ENCODE peak calls at places on chromosome 13, in five cellular contexts. B is cardiac muscle cell; A is activated CD4-positive, alpha-beta T cell treated with anti-CD3 and anti-CD28 coated beads, Interleukin-2, amount 10 ng/mL, durations not matched to agents 7 days and 5 days; Z is activated T-helper 1 cell treated with Interleukin-2 at 50 U/mL for 16 hours; F is amygdala. N is an unnamed sample.

GRCh38 chr13:49635599-49636433 is 7.5 kb downstream of the ARL11 start:
- DNase-seq in B (peak), A (peak), Z (no peak), F (no peak), N (no peak)

GRCh38 chr13:98839826-98840769 is 87.6 kb upstream of the SLC15A1 start:
- DNase-seq in B (peak), A (peak), Z (no peak), F (peak), N (peak)

GRCh38 chr13:62280590-62280989 is 864.9 kb upstream of the PCDH20 start:
- DNase-seq in B (no peak), A (no peak), Z (no peak), F (no peak), N (no peak)

GRCh38 chr13:97109256-97109655 is 112.9 kb upstream of the MBNL2 start:
- DNase-seq in B (no peak), A (no peak), Z (no peak), F (no peak), N (no peak)

GRCh38 chr13:52118095-52118494 is 10.8 kb downstream of the NEK5 start:
- DNase-seq in B (no peak), A (no peak), Z (no peak), F (no peak), N (no peak)

GRCh38 chr13:46288570-46289259 is 77.0 kb downstream of the LRRC63 start:
- DNase-seq in B (peak), A (peak), Z (no peak), F (no peak), N (peak)

GRCh38 chr13:29457299-29457698 is 138.2 kb downstream of the SLC7A1 start:
- DNase-seq in B (no peak), A (no peak), Z (no peak), F (no peak), N (peak)

GRCh38 chr13:113937497-113938140 is 36.3 kb downstream of the C13orf46 start:
- DNase-seq in B (no peak), A (no peak), Z (no peak), F (no peak), N (no peak)

GRCh38 chr13:48297131-48297786 is 6.3 kb upstream of the RB1 start:
- DNase-seq in B (no peak), A (no peak), Z (no peak), F (no peak), N (no peak)

GRCh38 chr13:97502691-97503090 is 68.7 kb downstream of the RAP2A start:
- DNase-seq in B (no peak), A (no peak), Z (no peak), F (no peak), N (no peak)

GRCh38 chr13:81606074-81606473 is 1265.1 kb upstream of the SPRY2 start:
- DNase-seq in B (no peak), A (no peak), Z (no peak), F (no peak), N (no peak)

GRCh38 chr13:29434217-29434940 is 161.1 kb downstream of the SLC7A1 start:
- DNase-seq in B (no peak), A (no peak), Z (no peak), F (no peak), N (no peak)

GRCh38 chr13:94178625-94179244 is 300.7 kb downstream of the DCT start:
- DNase-seq in B (no peak), A (no peak), Z (no peak), F (no peak), N (no peak)

GRCh38 chr13:44816701-44817684 is 172.3 kb downstream of the NUFIP1 start:
- DNase-seq in B (no peak), A (no peak), Z (no peak), F (no peak), N (peak)

GRCh38 chr13:36074659-36075058 is 56.5 kb downstream of the DCLK1 start:
- DNase-seq in B (no peak), A (no peak), Z (no peak), F (peak), N (no peak)

GRCh38 chr13:111895896-111896821 is 170.8 kb upstream of the SOX1 start:
- DNase-seq in B (no peak), A (no peak), Z (no peak), F (no peak), N (no peak)

GRCh38 chr13:112732679-112733078 is 42.8 kb downstream of the ATP11A start:
- DNase-seq in B (no peak), A (no peak), Z (no peak), F (no peak), N (no peak)

GRCh38 chr13:85650613-85651012 is 148.6 kb downstream of the SLITRK6 start:
- DNase-seq in B (no peak), A (no peak), Z (no peak), F (no peak), N (no peak)

GRCh38 chr13:25329706-25330105 is 28.3 kb downstream of the NUP58 start:
- DNase-seq in B (no peak), A (no peak), Z (no peak), F (no peak), N (no peak)

GRCh38 chr13:100803091-100803490 is 128.5 kb upstream of the TMTC4 start:
- DNase-seq in B (no peak), A (no peak), Z (no peak), F (no peak), N (no peak)

GRCh38 chr13:41222259-41222852 is 28.0 kb upstream of the KBTBD7 start:
- DNase-seq in B (peak), A (peak), Z (peak), F (peak), N (peak)

GRCh38 chr13:47628666-47629065 is 372.4 kb downstream of the SUCLA2 start:
- DNase-seq in B (no peak), A (no peak), Z (no peak), F (no peak), N (no peak)

GRCh38 chr13:89751537-89751936 is 1596.0 kb upstream of the MIR17HG start:
- DNase-seq in B (no peak), A (no peak), Z (no peak), F (no peak), N (no peak)

GRCh38 chr13:77985866-77986636 is 67.4 kb upstream of the EDNRB start:
- DNase-seq in B (no peak), A (no peak), Z (no peak), F (no peak), N (no peak)

GRCh38 chr13:20702945-20703784 is at the start of gene IL17D:
- DNase-seq in B (peak), A (no peak), Z (no peak), F (peak), N (no peak)

GRCh38 chr13:93173656-93174055 is 53.0 kb upstream of the GPC6 start:
- DNase-seq in B (no peak), A (no peak), Z (no peak), F (no peak), N (no peak)

GRCh38 chr13:65966991-65967451 is 1263.1 kb downstream of the PCDH9 start:
- DNase-seq in B (peak), A (no peak), Z (no peak), F (no peak), N (peak)

GRCh38 chr13:29520671-29521070 is 74.8 kb downstream of the SLC7A1 start:
- DNase-seq in B (no peak), A (no peak), Z (no peak), F (no peak), N (peak)

GRCh38 chr13:20608438-20609020 is 41.6 kb downstream of the IFT88 start:
- DNase-seq in B (no peak), A (no peak), Z (no peak), F (peak), N (no peak)

GRCh38 chr13:37947419-37948140 is 78.0 kb upstream of the TRPC4 start:
- DNase-seq in B (no peak), A (no peak), Z (no peak), F (no peak), N (no peak)

GRCh38 chr13:34076943-34077703 is 259.2 kb downstream of the RFC3 start:
- DNase-seq in B (peak), A (no peak), Z (no peak), F (peak), N (peak)

GRCh38 chr13:109862627-109863026 is 76.2 kb upstream of the IRS2 start:
- DNase-seq in B (no peak), A (no peak), Z (no peak), F (no peak), N (peak)

GRCh38 chr13:48112896-48113525 is 18.1 kb upstream of the MED4 start:
- DNase-seq in B (no peak), A (no peak), Z (no peak), F (no peak), N (no peak)

GRCh38 chr13:63901630-63902029 is 2486.0 kb upstream of the PCDH20 start:
- DNase-seq in B (no peak), A (no peak), Z (no peak), F (no peak), N (no peak)

GRCh38 chr13:105328212-105328611 is 1207.2 kb downstream of the EFNB2 start:
- DNase-seq in B (no peak), A (no peak), Z (no peak), F (no peak), N (no peak)

GRCh38 chr13:113374511-113375175 is 10.7 kb upstream of the GRTP1 start:
- DNase-seq in B (no peak), A (no peak), Z (no peak), F (no peak), N (no peak)

GRCh38 chr13:86563308-86563707 is 764.1 kb upstream of the SLITRK6 start:
- DNase-seq in B (no peak), A (no peak), Z (no peak), F (no peak), N (no peak)

GRCh38 chr13:76937416-76937815 is 10.9 kb upstream of the ACOD1 start:
- DNase-seq in B (no peak), A (no peak), Z (no peak), F (peak), N (peak)

GRCh38 chr13:28719656-28720055 is 886 bp upstream of the SLC46A3 start:
- DNase-seq in B (no peak), A (no peak), Z (no peak), F (no peak), N (peak)

N was measured in hepatic stellate cell.